ENCODE peak calls at places on chromosomes 12 and 14, in seven cellular contexts. O, W, G, P, C, X and T are unnamed samples. For H3K4me1, the result is how much of the 10 kb centered on the place peaks cover.

GRCh38 chr14:102066041-102066451 is 20.8 kb downstream of the HSP90AA1 start:
- DNase-seq in W (no peak), G (peak), C (no peak), O (no peak), P (peak), X (no peak), T (no peak)

GRCh38 chr12:50555471-50555885 is 50.7 kb downstream of the DIP2B start:
- DNase-seq in G (no peak), X (no peak), W (no peak), O (no peak), C (no peak), P (no peak), T (no peak)

GRCh38 chr12:4230526-4230925 is 43.0 kb upstream of the CCND2 start:
- DNase-seq in P (no peak), O (no peak), G (no peak), C (no peak), W (no peak), X (no peak), T (no peak)

GRCh38 chr14:81219821-81220487 is 805 bp downstream of the GTF2A1 start:
- DNase-seq in O (peak), C (peak), W (peak), G (peak), P (peak), X (no peak), T (peak)

GRCh38 chr14:100106260-100106659 is 41.0 kb downstream of the EVL start:
- DNase-seq in W (no peak), X (no peak), C (no peak), O (no peak), P (no peak), G (no peak), T (peak)

GRCh38 chr12:95815635-95816212 is 25.2 kb upstream of the NTN4 start:
- DNase-seq in G (no peak), O (peak), X (no peak), C (no peak), W (peak), P (no peak), T (no peak)

GRCh38 chr12:117119592-117120198 is 20.5 kb upstream of the TESC start:
- DNase-seq in C (peak), G (no peak), W (peak), O (no peak), X (peak), P (peak), T (no peak)

GRCh38 chr14:26233126-26233525 is 364.7 kb downstream of the NOVA1 start:
- DNase-seq in X (no peak), C (no peak), W (no peak), P (no peak), O (no peak), G (no peak), T (no peak)

GRCh38 chr12:39329015-39329414 is 113.9 kb downstream of the KIF21A start:
- DNase-seq in P (no peak), O (peak), X (no peak), C (no peak), W (no peak), G (no peak), T (no peak)

GRCh38 chr12:8018666-8019581 is 13.6 kb upstream of the FOXJ2 start:
- DNase-seq in G (no peak), W (peak), X (no peak), C (no peak), O (no peak), P (no peak), T (no peak)

GRCh38 chr12:66674495-66675122 is 4.3 kb downstream of the GRIP1 start:
- DNase-seq in X (no peak), O (no peak), P (no peak), C (no peak), G (no peak), W (no peak), T (no peak)

GRCh38 chr14:88323520-88324199 is 591 bp upstream of the KCNK10 start:
- DNase-seq in O (peak), P (no peak), G (peak), X (no peak), W (peak), C (no peak), T (no peak)

GRCh38 chr12:87025976-87026375 is 769.8 kb upstream of the MGAT4C start:
- DNase-seq in P (no peak), X (no peak), O (no peak), W (no peak), C (no peak), G (no peak), T (no peak)

GRCh38 chr12:126547905-126548304 is 1482.7 kb downstream of the AACS start:
- DNase-seq in X (no peak), O (no peak), W (no peak), P (no peak), G (no peak), C (no peak), T (no peak)

GRCh38 chr12:64452559-64453329 is 824 bp downstream of the TBK1 start:
- DNase-seq in G (no peak), O (peak), C (no peak), X (peak), P (no peak), W (peak), T (no peak)

GRCh38 chr14:97366400-97366799 is 569.2 kb downstream of the VRK1 start:
- DNase-seq in G (no peak), P (no peak), W (no peak), O (no peak), C (no peak), X (no peak), T (no peak)

GRCh38 chr14:104981699-104982541 is 3.7 kb upstream of the CLBA1 start:
- DNase-seq in P (no peak), C (no peak), X (no peak), O (no peak), W (no peak), G (peak), T (peak)

GRCh38 chr12:53235742-53236442 is 3.9 kb upstream of the RARG start:
- DNase-seq in G (peak), C (no peak), X (no peak), W (no peak), P (no peak), O (no peak), T (peak)

GRCh38 chr12:685388-685787 is 22.1 kb upstream of the NINJ2 start:
- DNase-seq in O (no peak), X (no peak), G (no peak), C (no peak), P (no peak), W (peak), T (no peak)

GRCh38 chr12:50162225-50162624 is 4.9 kb downstream of the CERS5 start:
- DNase-seq in G (no peak), C (no peak), P (no peak), O (peak), X (no peak), W (no peak), T (no peak)

GRCh38 chr14:32010561-32011188 is 66.4 kb upstream of the ARHGAP5 start:
- DNase-seq in G (no peak), C (no peak), W (no peak), P (no peak), O (peak), X (peak), T (no peak)

GRCh38 chr14:105219753-105220152 is 28.6 kb upstream of the BTBD6 start:
- DNase-seq in W (no peak), O (no peak), G (no peak), P (no peak), X (no peak), C (no peak), T (no peak)

GRCh38 chr14:51398898-51399297 is 158.9 kb downstream of the TMX1 start:
- DNase-seq in G (no peak), C (no peak), X (no peak), O (peak), W (no peak), P (no peak), T (no peak)

GRCh38 chr14:35400707-35401421 is 3.7 kb downstream of the NFKBIA start:
- DNase-seq in W (no peak), X (no peak), O (peak), P (peak), G (no peak), C (no peak), T (no peak)

GRCh38 chr12:90871697-90872096 is 83.3 kb downstream of the CCER1 start:
- DNase-seq in W (no peak), O (no peak), G (no peak), P (no peak), X (no peak), C (no peak), T (no peak)

GRCh38 chr14:21231020-21231652 is 38.1 kb downstream of the HNRNPC start:
- DNase-seq in C (no peak), O (no peak), W (no peak), G (no peak), X (no peak), P (no peak), T (no peak)

GRCh38 chr14:21229821-21230220 is 39.4 kb downstream of the HNRNPC start:
- DNase-seq in X (no peak), C (no peak), O (no peak), G (no peak), P (no peak), W (no peak), T (no peak)

GRCh38 chr14:21234112-21234511 is 35.1 kb downstream of the HNRNPC start:
- DNase-seq in W (no peak), O (peak), G (no peak), P (no peak), C (no peak), X (no peak), T (no peak)

GRCh38 chr14:21236948-21237797 is 32.1 kb downstream of the HNRNPC start:
- DNase-seq in P (no peak), W (no peak), G (no peak), X (no peak), O (no peak), C (no peak), T (no peak)

DNA sequence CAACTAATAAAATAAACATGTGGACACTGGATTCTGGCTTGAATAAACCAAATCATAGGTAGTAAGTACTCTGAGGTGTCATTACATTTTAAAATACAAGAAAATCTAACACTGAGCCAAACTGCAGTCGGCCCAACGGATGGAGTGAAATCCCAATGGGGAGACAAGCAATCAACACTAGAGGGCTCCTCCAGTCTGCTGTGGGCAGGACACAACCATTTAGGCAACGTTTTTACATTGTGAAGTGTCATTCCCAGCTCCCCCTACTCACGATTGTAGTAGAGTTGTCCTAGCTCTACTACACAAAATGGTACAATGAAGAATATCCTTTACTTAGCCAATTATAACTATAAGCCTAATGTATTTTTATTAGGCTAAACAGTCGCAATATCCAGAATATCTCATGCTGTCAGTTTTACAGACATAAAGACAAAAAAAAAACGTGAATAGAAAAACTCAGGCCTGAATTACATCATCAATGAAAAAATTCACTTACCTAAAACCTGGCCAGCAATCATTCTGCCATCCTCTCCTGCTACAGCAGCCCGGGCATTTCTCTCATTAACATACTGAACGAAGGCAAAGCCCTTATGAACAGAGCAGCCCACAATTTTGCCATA is 35.7 kb downstream of the HNRNPC start:
- DNase-seq in P (no peak), O (peak), G (no peak), X (no peak), C (no peak), W (peak), T (no peak)
- H3K4me1 ChIP-seq in P (half or more), O (under half), G (half or more), X (under half), C (half or more), W (under half), T (half or more)

DNA sequence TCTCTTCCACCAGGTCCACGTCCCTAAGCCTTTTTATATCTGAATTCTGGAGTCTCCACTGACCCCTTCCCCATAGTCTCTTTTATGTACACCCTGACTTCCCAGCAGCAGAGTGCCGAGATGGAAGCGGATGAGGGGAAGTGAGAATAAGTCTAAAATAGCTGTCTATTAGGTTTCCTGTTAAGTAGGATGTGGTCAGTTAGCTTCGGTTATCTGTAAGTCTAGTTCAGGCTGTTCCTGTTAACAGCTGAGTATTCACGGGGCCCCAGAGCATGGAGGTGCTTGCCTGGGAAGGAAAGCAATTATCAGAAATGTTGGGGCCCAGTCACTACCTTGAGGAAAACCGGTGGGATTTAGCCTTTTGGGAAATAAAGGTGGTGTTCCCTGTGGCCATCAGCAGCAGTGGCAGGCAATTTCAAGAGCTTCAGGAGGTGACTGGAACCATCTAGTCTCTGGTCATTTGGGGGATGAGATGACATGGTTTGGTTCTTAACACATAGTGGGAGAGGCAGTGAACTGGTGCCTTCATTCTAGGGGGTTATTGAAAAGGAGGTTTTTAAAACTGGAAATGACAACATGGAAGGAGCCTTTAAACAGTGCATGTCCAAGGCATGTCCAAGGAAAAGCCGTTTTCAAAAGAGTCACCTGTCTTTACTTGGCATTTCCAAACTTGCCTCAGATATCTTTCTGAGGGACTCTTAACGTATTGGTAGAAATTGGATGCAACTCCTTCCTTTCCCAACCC is 21.8 kb downstream of the CHST11 start:
- DNase-seq in P (no peak), O (no peak), X (no peak), C (no peak), G (no peak), W (peak), T (peak)
- H3K4me3 ChIP-seq in P (peak), O (no peak), X (no peak), C (no peak), G (peak), W (peak), T (peak)

GRCh38 chr14:71554959-71555612 is 377.1 kb upstream of the RGS6 start:
- DNase-seq in C (no peak), P (no peak), O (no peak), G (no peak), W (peak), X (no peak), T (no peak)
- H3K4me1 ChIP-seq in C (under half), P (under half), O (under half), G (under half), W (half or more), X (half or more), T (under half)

GRCh38 chr12:9112076-9112853 is 3.5 kb downstream of the A2M start:
- DNase-seq in C (no peak), G (no peak), P (no peak), O (no peak), X (no peak), W (no peak), T (no peak)
- H3K4me3 ChIP-seq in C (peak), G (peak), P (peak), O (no peak), X (no peak), W (no peak), T (peak)

GRCh38 chr14:98906123-98906995 is 365.6 kb downstream of the BCL11B start:
- DNase-seq in O (no peak), W (no peak), X (no peak), P (no peak), G (no peak), C (no peak), T (no peak)
- H3K4me1 ChIP-seq in O (under half), W (under half), X (under half), P (under half), G (under half), C (under half), T (under half)

DNA sequence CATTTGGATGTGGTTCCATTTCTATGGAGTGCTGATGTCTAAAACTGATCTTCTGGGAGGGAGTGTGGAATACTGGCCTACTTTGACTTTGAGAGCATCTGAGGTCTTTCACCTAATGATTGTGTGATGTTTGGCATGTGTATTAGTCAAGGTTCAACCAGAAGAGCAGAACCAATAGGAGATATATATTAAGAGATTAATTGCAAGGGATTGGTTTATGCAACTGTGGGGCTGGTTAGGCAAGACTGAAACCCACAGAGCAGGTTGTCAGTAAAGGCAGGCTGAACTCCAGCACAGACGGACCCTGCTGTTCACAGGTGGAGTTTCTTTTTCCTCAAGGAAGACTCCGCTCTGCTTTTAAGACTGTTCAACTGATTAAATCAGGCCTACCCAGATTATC is 11.6 kb downstream of the BMAL2 start:
- DNase-seq in G (no peak), C (no peak), P (no peak), W (no peak), O (peak), X (no peak), T (no peak)
- H3K4me3 ChIP-seq in G (no peak), C (no peak), P (no peak), W (no peak), O (peak), X (no peak), T (no peak)

DNA sequence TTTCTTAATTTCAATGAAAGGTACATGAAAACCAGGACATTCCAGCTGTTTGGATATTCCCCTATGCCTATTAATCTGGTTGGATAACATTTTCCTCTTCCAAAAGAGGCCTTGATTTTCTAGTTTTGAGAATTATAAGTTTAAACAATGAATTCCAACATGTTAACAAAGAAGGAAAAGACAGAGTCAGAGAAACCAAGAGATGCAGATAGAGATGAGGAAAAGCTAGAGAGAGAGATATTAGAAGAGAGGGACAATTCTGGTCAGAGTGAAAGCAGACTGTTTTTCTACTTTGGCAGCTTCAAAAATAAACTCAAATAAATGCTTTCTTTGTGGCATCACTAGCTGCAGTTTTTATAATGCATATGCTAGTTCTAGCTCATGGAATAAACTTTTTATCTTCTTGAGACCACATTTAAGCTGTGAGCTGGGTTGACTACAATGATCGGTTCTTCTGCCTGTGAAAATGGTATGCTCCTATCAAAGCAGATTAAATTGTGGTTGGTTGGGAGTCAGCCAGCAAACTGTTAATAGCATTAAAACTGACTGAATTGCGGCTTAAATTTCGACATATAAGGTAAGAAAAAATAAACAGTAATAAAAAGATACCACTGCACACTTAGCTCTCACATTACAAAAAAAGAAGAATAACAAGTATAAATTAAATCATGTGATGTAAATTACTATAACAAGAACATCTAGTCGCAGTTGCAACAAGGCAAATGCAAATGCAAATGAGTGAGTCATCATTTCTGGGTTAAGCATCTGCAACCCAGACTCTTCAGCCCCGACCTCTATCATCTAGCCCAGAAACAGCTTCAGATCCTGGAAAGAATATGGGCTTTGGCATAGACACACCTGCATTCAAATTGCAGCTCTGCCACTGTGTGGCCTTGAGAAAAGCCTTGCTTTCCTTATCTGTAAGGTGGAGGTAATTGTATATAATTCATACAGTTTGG is 19.7 kb upstream of the DHRS7 start:
- DNase-seq in O (peak), P (no peak), X (no peak), C (no peak), G (no peak), W (peak), T (no peak)
- H3K4me1 ChIP-seq in O (under half), P (under half), X (under half), C (under half), G (under half), W (under half), T (under half)

GRCh38 chr14:75399819-75400678 is 27.8 kb upstream of the JDP2 start:
- DNase-seq in C (peak), O (peak), G (peak), X (no peak), W (no peak), P (peak), T (peak)

GRCh38 chr14:75406102-75406501 is 21.7 kb upstream of the JDP2 start:
- DNase-seq in O (no peak), C (no peak), X (no peak), W (no peak), P (no peak), G (no peak), T (no peak)

GRCh38 chr14:75402867-75403413 is 24.9 kb upstream of the JDP2 start:
- DNase-seq in G (no peak), X (no peak), P (no peak), W (no peak), O (no peak), C (no peak), T (no peak)

GRCh38 chr14:75404843-75405242 is 23.0 kb upstream of the JDP2 start:
- DNase-seq in P (no peak), O (no peak), W (no peak), C (no peak), G (no peak), X (no peak), T (no peak)

GRCh38 chr14:75401356-75401755 is 26.5 kb upstream of the JDP2 start:
- DNase-seq in G (no peak), P (no peak), X (no peak), W (no peak), O (peak), C (peak), T (no peak)
- H3K4me3 ChIP-seq in G (no peak), P (no peak), X (no peak), W (no peak), O (no peak), C (peak), T (no peak)

GRCh38 chr12:108713471-108713870 is 17.8 kb downstream of the CORO1C start:
- DNase-seq in X (no peak), W (no peak), O (no peak), G (no peak), C (no peak), P (no peak), T (no peak)
- H3K4me1 ChIP-seq in X (under half), W (under half), O (half or more), G (half or more), C (half or more), P (under half), T (half or more)

GRCh38 chr14:90061849-90062794 is at the start of gene KCNK13:
- DNase-seq in C (peak), W (no peak), G (peak), X (no peak), P (no peak), O (peak), T (peak)

GRCh38 chr14:90060312-90060964 is 1.4 kb upstream of the KCNK13 start:
- DNase-seq in P (peak), O (peak), C (peak), G (peak), W (no peak), X (peak), T (peak)

GRCh38 chr14:90058876-90059458 is 2.8 kb upstream of the KCNK13 start:
- DNase-seq in X (no peak), C (no peak), W (no peak), G (no peak), O (no peak), P (no peak), T (no peak)

GRCh38 chr14:90062852-90063539 is 1.2 kb downstream of the KCNK13 start:
- DNase-seq in X (no peak), W (no peak), C (no peak), P (no peak), O (no peak), G (no peak), T (no peak)

GRCh38 chr14:90060965-90061848 is 587 bp upstream of the KCNK13 start:
- DNase-seq in W (no peak), X (no peak), C (no peak), G (no peak), O (peak), P (no peak), T (no peak)
- H3K4me3 ChIP-seq in W (no peak), X (peak), C (peak), G (peak), O (peak), P (peak), T (peak)